ENCODE peak calls at places on chromosomes 5 and 9, in nine cellular contexts. V, Q, D, M, B, A, I, G and O are unnamed samples. For H3K4me1, the result is how much of the 10 kb centered on the place peaks cover.

GRCh38 chr5:142095035-142095434 is 13.5 kb upstream of the NDFIP1 start:
- DNase-seq in V (no peak), M (peak), A (no peak), I (no peak), B (no peak), D (no peak), G (no peak), Q (no peak), O (no peak)

GRCh38 chr9:134811673-134812668 is 68.6 kb upstream of the FCN2 start:
- DNase-seq in A (no peak), B (peak), Q (no peak), M (no peak), V (no peak), G (no peak), I (peak), D (no peak), O (no peak)

GRCh38 chr9:101337237-101337636 is 47.6 kb downstream of the BAAT start:
- DNase-seq in G (no peak), A (no peak), B (no peak), V (no peak), D (no peak), M (no peak), Q (no peak), I (no peak), O (no peak)

GRCh38 chr9:68685770-68686169 is 19.3 kb upstream of the PIP5K1B start:
- DNase-seq in D (no peak), V (no peak), G (peak), B (peak), A (no peak), I (peak), Q (no peak), M (no peak), O (no peak)

GRCh38 chr9:3842839-3843238 is 317.0 kb upstream of the RFX3 start:
- DNase-seq in V (no peak), I (no peak), D (no peak), G (no peak), B (no peak), M (no peak), A (no peak), Q (no peak), O (no peak)

GRCh38 chr9:79568337-79569084 is 3.3 kb upstream of the TLE4 start:
- DNase-seq in A (peak), D (no peak), Q (no peak), M (no peak), V (no peak), I (no peak), B (no peak), G (peak), O (no peak)

GRCh38 chr5:177094224-177095087 is 7.7 kb downstream of the FGFR4 start:
- DNase-seq in V (peak), Q (peak), G (no peak), D (peak), I (no peak), M (no peak), B (peak), A (peak), O (peak)

GRCh38 chr5:52727568-52727967 is 60.1 kb upstream of the ITGA1 start:
- DNase-seq in Q (peak), G (no peak), D (no peak), A (no peak), V (peak), M (no peak), I (peak), B (peak), O (peak)

GRCh38 chr9:113587471-113588031 is 124.0 kb downstream of the RGS3 start:
- DNase-seq in D (no peak), V (peak), Q (peak), I (peak), M (no peak), G (peak), A (peak), B (peak), O (no peak)

GRCh38 chr5:151202381-151203139 is 21.3 kb downstream of the CCDC69 start:
- DNase-seq in A (no peak), D (no peak), I (no peak), Q (no peak), V (no peak), B (peak), M (peak), G (peak), O (no peak)

GRCh38 chr9:76525196-76525595 is 66.2 kb downstream of the GCNT1 start:
- DNase-seq in M (no peak), G (peak), I (no peak), A (no peak), D (no peak), V (no peak), B (no peak), Q (no peak), O (no peak)

GRCh38 chr9:81825831-81826540 is 102.2 kb upstream of the SPATA31D4 start:
- DNase-seq in D (no peak), B (no peak), V (no peak), I (no peak), Q (no peak), M (no peak), G (no peak), A (no peak), O (no peak)

GRCh38 chr9:115104908-115105307 is 13.0 kb downstream of the TNC start:
- DNase-seq in M (no peak), V (no peak), Q (no peak), B (no peak), D (no peak), I (no peak), A (no peak), G (no peak), O (no peak)

GRCh38 chr5:138179277-138179857 is 455 bp downstream of the KIF20A start:
- DNase-seq in I (peak), Q (no peak), M (no peak), V (no peak), A (no peak), D (no peak), B (no peak), G (peak), O (no peak)
- H3K4me3 ChIP-seq in I (peak), Q (no peak), M (peak), V (no peak), A (peak), D (peak), B (peak), G (peak), O (peak)

DNA sequence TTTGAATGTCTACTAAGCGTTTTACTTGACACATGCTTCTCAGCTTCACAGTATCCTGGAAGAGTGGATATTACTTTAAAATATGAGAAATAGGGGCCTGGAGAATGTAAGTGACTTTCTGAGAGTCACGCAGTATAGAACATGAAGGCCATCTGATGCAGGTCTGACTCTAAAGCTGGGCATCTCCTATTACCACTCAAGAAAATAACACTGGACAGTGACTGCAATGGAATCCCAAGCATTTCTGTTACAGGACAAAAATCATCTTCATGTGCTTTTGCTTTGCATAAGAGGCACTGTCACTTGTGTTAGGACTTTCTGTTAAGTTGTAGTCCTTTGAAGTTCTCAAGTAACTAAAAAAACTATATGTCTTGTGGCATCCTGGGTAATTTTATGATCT is 335.5 kb downstream of the FBXL7 start:
- DNase-seq in G (no peak), Q (no peak), M (no peak), B (no peak), I (no peak), A (no peak), D (no peak), V (no peak), O (no peak)
- H3K4me1 ChIP-seq in G (under half), Q (under half), M (under half), B (under half), I (under half), A (under half), D (under half), V (under half), O (under half)

GRCh38 chr5:132752581-132753125 is 5.4 kb downstream of the CCNI2 start:
- DNase-seq in V (no peak), I (no peak), A (no peak), D (no peak), B (no peak), M (no peak), G (no peak), Q (no peak), O (no peak)

GRCh38 chr5:132754111-132754510 is 6.9 kb downstream of the CCNI2 start:
- DNase-seq in V (no peak), B (no peak), Q (no peak), D (no peak), A (no peak), M (no peak), I (no peak), G (no peak), O (no peak)

GRCh38 chr5:132754947-132755346 is 7.7 kb downstream of the CCNI2 start:
- DNase-seq in I (peak), V (no peak), A (no peak), D (no peak), B (peak), Q (no peak), M (no peak), G (no peak), O (no peak)

GRCh38 chr5:132751971-132752580 is 4.8 kb downstream of the CCNI2 start:
- DNase-seq in I (no peak), M (no peak), G (no peak), Q (no peak), V (no peak), D (no peak), B (no peak), A (no peak), O (no peak)

GRCh38 chr5:132753135-132753987 is 6.1 kb downstream of the CCNI2 start:
- DNase-seq in V (no peak), B (no peak), M (no peak), Q (peak), A (no peak), D (no peak), G (no peak), I (peak), O (no peak)
- TF ChIP-seq CTCF in V (no peak), B (no peak), M (no peak), Q (no peak), A (no peak), D (no peak), G (peak), I (peak), O (no peak)

DNA sequence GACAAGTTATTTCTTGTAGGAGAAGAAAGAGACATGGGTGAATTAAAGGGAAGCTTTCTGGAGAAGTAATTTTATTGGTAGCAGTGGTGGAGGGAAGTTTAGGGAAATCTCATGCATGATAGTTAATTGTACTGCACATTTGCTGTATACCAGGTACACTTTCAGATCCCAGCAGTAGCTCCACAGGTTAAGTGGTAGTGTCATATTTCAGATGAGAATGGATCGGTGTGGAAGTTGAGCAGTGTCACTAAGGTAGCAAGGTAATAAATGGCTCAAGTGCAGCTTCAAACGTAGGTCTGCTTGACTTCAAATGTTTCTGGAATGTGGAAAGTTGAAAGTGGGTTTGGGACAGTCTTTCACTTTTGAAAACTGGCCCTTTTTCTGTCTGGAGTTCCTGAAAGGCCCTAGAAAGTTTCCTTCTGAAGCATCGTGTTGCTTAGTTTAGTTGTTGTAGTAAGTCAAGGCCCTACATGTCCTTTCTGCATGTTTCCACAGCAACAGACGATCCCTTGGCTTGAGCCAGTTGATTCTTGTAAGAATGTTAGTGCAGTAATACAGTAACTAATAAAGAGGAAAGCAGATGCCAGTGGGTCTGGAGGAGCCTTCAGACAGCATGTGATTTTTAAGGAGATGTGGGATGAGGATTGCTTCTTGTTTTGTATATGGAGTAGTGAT is 3.7 kb downstream of the CLTA start:
- DNase-seq in V (no peak), G (no peak), I (no peak), A (no peak), Q (no peak), D (no peak), B (no peak), M (no peak), O (no peak)
- H3K4me3 ChIP-seq in V (no peak), G (no peak), I (no peak), A (no peak), Q (no peak), D (no peak), B (no peak), M (no peak), O (no peak)

GRCh38 chr9:87601175-87601574 is 103.5 kb downstream of the DAPK1 start:
- DNase-seq in I (no peak), Q (peak), V (peak), D (no peak), M (no peak), A (peak), B (no peak), G (no peak), O (no peak)
- H3K4me1 ChIP-seq in I (under half), Q (under half), V (under half), D (under half), M (under half), A (half or more), B (under half), G (under half), O (under half)

GRCh38 chr5:132066871-132067270 is 6.4 kb downstream of the IL3 start:
- DNase-seq in G (no peak), A (no peak), V (no peak), I (no peak), Q (no peak), M (no peak), D (no peak), B (no peak), O (no peak)

GRCh38 chr5:132064738-132065331 is 4.4 kb downstream of the IL3 start:
- DNase-seq in A (peak), D (peak), V (peak), B (peak), I (peak), G (peak), Q (peak), M (peak), O (peak)

GRCh38 chr5:132065951-132066701 is 5.7 kb downstream of the IL3 start:
- DNase-seq in I (no peak), G (no peak), V (no peak), D (no peak), Q (peak), M (no peak), A (no peak), B (no peak), O (peak)

GRCh38 chr5:132064140-132064539 is 3.7 kb downstream of the IL3 start:
- DNase-seq in Q (peak), I (no peak), A (no peak), V (peak), B (no peak), M (no peak), D (peak), G (no peak), O (peak)

DNA sequence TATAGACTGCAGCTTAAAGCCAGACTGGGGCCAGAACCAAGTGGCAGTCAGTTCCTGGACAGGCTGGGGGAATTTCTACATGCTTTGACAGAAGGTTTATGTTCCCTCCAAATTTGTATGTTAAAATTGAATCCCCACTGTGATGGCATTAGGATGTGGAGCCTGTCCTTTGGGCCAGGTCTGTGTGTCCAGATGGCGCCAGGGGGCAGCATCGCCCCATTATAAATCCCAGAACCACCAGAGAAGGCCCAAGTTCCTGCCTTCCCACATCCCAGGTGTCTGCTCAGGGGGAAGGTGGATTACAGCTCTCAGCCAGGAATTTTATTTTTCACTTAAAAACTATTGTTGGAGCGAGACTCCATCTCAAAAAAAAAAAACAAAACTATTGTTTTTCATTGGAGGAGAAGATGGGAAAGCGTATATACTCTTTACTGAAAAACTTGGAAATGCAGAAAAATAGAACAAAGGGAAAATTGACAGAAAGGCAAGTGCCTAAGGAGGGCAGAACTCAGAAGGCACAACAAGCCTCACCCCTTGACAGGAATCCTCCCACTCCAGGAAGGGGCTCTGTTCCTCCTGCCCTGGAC is 5.0 kb downstream of the IL3 start:
- DNase-seq in B (peak), G (peak), I (peak), A (peak), D (peak), M (peak), Q (peak), V (no peak), O (no peak)
- TF ChIP-seq CTCF in B (peak), G (peak), I (peak), A (peak), D (peak), M (no peak), Q (peak), V (no peak), O (peak)

DNA sequence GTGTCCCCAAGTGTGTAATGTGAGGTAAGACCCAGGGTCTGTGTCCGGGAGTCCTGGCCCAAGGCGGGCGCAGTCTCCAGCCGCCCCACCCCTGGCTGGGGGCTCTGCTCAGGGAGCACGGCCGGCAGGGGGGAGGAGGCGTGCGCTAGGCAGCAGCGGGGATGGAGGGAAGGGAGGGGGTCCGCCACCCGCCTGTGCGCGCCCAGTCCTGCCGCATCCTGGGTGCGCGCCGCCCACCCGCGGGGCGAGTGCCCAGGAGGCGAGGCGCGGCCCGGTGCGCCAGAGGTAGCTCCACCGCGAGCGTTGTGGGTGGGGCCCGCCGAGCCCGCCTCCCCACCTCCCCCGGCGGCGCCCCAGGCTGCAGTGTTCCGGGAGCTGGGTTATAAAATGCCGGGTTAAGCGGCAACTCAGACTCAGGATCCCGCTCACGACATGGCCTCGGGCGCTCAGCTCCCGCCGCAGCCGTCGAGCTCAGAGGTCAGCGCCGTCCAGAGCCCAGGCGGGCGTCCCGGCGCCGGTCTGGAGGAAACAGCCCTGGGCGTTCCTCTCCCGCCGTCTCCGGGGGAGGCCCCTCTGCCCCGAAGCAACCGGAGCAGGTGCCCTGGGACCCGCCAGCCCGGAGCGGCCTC is at the start of gene CCNI2:
- DNase-seq in D (no peak), G (no peak), I (peak), M (peak), A (peak), Q (no peak), V (peak), B (no peak), O (peak)
- H3K4me3 ChIP-seq in D (peak), G (peak), I (peak), M (peak), A (peak), Q (no peak), V (peak), B (peak), O (peak)

DNA sequence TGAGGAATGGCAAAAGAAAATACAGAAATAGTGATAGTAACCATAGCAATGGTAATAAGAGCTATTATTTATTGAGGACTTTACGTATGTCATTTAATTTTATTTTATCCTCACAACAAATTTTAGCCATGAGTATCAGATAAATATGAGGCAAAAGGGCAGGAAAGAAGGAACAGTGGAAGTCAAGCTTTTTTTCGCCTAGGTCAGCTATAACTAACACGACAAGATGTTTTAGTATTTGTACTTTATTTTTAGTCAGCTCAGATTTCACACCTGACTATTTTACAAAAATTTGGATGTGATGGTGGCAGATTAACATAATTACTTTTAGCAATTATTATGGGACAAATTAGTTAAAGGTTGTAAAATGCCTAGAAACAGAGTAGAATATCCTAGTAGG is 34.8 kb upstream of the CDKN2B start:
- DNase-seq in I (no peak), G (no peak), V (no peak), M (no peak), B (no peak), A (no peak), D (no peak), Q (no peak), O (no peak)
- H3K4me1 ChIP-seq in I (under half), G (under half), V (under half), M (under half), B (under half), A (under half), D (under half), Q (under half), O (under half)